ENCODE peak calls at places on chromosomes 13 and 19, in six cellular contexts. M is mesendoderm; C is CD8-positive, alpha-beta memory T cell; H is OCI-LY7; N is psoas muscle; E is uterus. V is an unnamed sample.

GRCh38 chr13:112781881-112782361 is 92.1 kb downstream of the ATP11A start:
- DNase-seq in E (peak), M (no peak), H (no peak), N (peak), C (no peak), V (no peak)

GRCh38 chr19:17405250-17406038 is at the start of gene BST2:
- DNase-seq in E (peak), C (peak), H (peak), M (peak), N (peak), V (peak)

GRCh38 chr19:14031719-14032480 is at the start of gene IL27RA:
- DNase-seq in H (peak), E (peak), N (peak), M (peak), C (peak), V (peak)

GRCh38 chr19:49116544-49116943 is 2.4 kb downstream of the LIN7B start:
- DNase-seq in M (no peak), H (no peak), C (no peak), E (no peak), N (no peak), V (no peak)

GRCh38 chr19:30344446-30345425 is 27.4 kb upstream of the ZNF536 start:
- DNase-seq in C (no peak), N (no peak), E (no peak), M (no peak), H (no peak), V (no peak)

GRCh38 chr19:48330012-48330681 is 4.8 kb downstream of the EMP3 start:
- DNase-seq in H (peak), M (peak), E (peak), C (peak), N (peak), V (peak)

GRCh38 chr13:27023385-27023784 is 148.2 kb downstream of the USP12 start:
- DNase-seq in E (no peak), H (peak), N (no peak), M (no peak), C (no peak), V (peak)

GRCh38 chr13:102978168-102978567 is 88.0 kb downstream of the SLC10A2 start:
- DNase-seq in H (no peak), M (no peak), E (no peak), C (no peak), N (no peak), V (no peak)

GRCh38 chr19:50358483-50359431 is 6.7 kb downstream of the NAPSA start:
- DNase-seq in H (no peak), M (no peak), C (peak), N (peak), E (peak), V (no peak)

GRCh38 chr13:103403814-103404213 is 337.6 kb upstream of the SLC10A2 start:
- DNase-seq in M (no peak), E (no peak), H (no peak), N (no peak), C (no peak), V (no peak)

GRCh38 chr13:24741016-24741662 is 22.8 kb upstream of the RNF17 start:
- DNase-seq in N (no peak), C (no peak), H (peak), E (no peak), M (peak), V (peak)

GRCh38 chr19:18945297-18945696 is 4.3 kb upstream of the HOMER3 start:
- DNase-seq in E (no peak), H (no peak), N (no peak), C (no peak), M (no peak), V (no peak)

GRCh38 chr19:39544201-39544903 is 4.4 kb upstream of the EID2 start:
- DNase-seq in E (no peak), M (no peak), N (no peak), C (no peak), H (no peak), V (no peak)

GRCh38 chr13:35851238-35851814 is 279.9 kb downstream of the DCLK1 start:
- DNase-seq in N (no peak), M (no peak), H (no peak), E (no peak), C (no peak), V (no peak)

GRCh38 chr19:42032428-42032827 is 37.6 kb downstream of the GRIK5 start:
- DNase-seq in H (no peak), N (no peak), M (peak), C (no peak), E (no peak), V (peak)

GRCh38 chr19:15354557-15355296 is 22.4 kb upstream of the BRD4 start:
- DNase-seq in C (no peak), H (no peak), N (no peak), E (no peak), M (no peak), V (no peak)

GRCh38 chr19:42487025-42487797 is 41.1 kb downstream of the CEACAM1 start:
- DNase-seq in M (peak), H (no peak), N (no peak), E (no peak), C (no peak), V (peak)

GRCh38 chr19:38201731-38202130 is 22.3 kb downstream of the DPF1 start:
- DNase-seq in H (no peak), M (no peak), C (no peak), E (no peak), N (no peak), V (no peak)

GRCh38 chr13:33493672-33494365 is 208.3 kb upstream of the STARD13 start:
- DNase-seq in M (no peak), C (no peak), E (no peak), H (no peak), N (no peak), V (no peak)

GRCh38 chr13:44756411-44756810 is 180.3 kb upstream of the TSC22D1 start:
- DNase-seq in E (no peak), N (no peak), M (no peak), C (no peak), H (no peak), V (no peak)

GRCh38 chr19:46599716-46600392 is 1.3 kb upstream of the CALM3 start:
- DNase-seq in N (no peak), C (no peak), E (no peak), M (peak), H (no peak), V (peak)

DNA sequence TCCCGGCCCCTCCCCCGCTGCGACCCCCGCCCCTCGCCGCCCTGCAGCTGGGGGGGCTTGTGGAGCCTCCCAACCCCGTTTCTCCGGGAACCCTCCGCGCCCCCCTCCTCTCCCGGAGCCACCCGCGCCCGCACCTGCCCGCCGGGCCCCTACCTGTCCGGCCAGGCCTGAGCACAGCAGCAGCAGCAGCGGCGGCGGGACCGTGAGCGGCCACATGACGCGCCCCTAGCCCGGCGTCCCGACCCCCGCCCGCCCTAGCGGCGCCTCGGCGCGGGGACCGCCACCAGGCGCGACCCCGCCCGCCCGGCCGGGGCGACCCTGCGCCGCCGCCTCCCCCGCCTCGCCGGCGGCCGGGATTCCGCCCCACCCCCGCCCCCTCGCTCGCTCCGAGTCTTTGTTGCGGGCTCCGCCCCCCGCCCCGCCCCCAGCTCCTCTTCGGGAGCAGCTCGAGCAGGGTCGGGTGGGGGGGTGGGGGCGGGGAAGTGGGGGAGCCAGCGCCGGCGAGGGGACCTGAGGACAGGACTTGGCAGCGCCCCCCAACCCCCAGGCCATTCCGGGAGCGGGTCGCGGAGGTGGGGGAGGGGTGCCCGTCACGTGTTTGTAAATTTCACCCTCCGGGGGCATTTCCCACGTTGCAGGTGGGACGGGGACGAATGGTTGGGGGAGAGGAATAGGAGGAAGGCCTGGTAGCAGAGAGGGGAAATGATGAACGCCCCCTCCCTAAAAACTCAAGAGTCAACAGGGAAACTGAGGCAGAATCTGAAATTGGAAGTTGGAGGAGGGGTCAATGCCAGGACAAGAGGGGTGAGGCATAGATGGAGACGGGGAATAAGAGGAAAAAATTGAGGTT is at the start of gene OLFM2:
- DNase-seq in H (no peak), N (peak), E (peak), C (no peak), M (peak), V (peak)
- H3K4me3 ChIP-seq in H (no peak), N (peak), E (peak), C (no peak), M (peak), V (peak)

DNA sequence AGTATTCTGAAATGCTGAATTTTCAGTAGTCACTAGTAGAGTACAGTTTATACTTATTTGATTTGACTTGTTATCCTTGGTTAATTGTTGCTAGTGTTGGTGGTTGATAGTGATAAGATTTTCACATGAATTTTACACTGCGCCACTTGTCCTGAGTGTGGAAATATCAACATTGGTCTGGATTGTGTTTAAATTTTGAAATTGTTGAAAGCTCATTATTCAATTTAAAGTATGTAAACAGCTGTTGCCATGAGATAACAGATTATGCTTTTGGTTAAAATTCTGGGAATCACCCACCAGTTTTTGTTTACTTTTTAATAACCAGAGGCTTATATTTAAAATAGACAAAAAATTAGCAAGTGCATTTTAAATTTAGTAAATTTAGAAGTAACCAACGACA is 12.3 kb upstream of the TNFSF13B start:
- DNase-seq in E (no peak), M (no peak), C (no peak), H (no peak), N (no peak), V (no peak)
- H3K4me3 ChIP-seq in E (no peak), M (no peak), C (no peak), H (no peak), N (no peak), V (no peak)

GRCh38 chr13:40681341-40682051 is 15.1 kb upstream of the FOXO1 start:
- DNase-seq in N (no peak), M (no peak), C (no peak), E (peak), H (no peak), V (peak)
- H3K4me3 ChIP-seq in N (no peak), M (no peak), C (no peak), E (no peak), H (peak), V (no peak)

GRCh38 chr13:73765651-73766384 is 368.4 kb downstream of the KLF12 start:
- DNase-seq in N (peak), C (peak), M (peak), H (peak), E (peak), V (peak)
- H3K4me3 ChIP-seq in N (peak), C (peak), M (no peak), H (peak), E (no peak), V (peak)

GRCh38 chr13:113864303-113864890 is 521 bp upstream of the GAS6 start:
- DNase-seq in M (no peak), N (no peak), H (no peak), E (no peak), C (no peak), V (peak)
- H3K4me3 ChIP-seq in M (peak), N (peak), H (no peak), E (peak), C (no peak), V (peak)

GRCh38 chr13:98975822-98976261 is 2.0 kb downstream of the DOCK9 start:
- DNase-seq in C (no peak), M (peak), H (peak), N (no peak), E (no peak), V (peak)

GRCh38 chr13:98977568-98978270 is at the start of gene DOCK9:
- DNase-seq in N (peak), E (peak), M (peak), C (no peak), H (no peak), V (peak)

GRCh38 chr13:98976338-98976737 is 1.5 kb downstream of the DOCK9 start:
- DNase-seq in E (no peak), N (no peak), C (no peak), H (no peak), M (no peak), V (no peak)

GRCh38 chr13:98978280-98978679 is 416 bp upstream of the DOCK9 start:
- DNase-seq in M (no peak), E (no peak), C (no peak), N (no peak), H (no peak), V (no peak)

DNA sequence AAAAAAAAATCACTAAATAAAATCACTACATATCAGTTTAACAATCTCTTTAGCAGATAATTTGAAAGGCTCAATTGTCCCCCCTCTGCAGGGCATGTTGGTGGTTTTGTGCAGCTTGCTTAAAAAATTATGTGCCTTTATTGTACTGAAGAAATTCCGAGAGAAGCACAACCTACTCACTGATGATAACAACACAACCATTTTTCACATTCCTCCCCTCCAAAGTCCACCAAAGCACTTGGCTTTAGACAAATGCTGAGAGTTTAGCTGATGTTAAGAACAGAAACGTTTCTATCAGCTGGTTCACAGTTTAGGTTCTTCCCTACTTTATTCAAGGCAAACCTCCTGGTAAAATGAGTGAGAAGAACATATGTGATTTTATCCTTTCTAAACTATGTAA is 923 bp downstream of the DOCK9 start:
- DNase-seq in C (no peak), H (no peak), N (no peak), E (no peak), M (no peak), V (no peak)
- H3K4me3 ChIP-seq in C (no peak), H (no peak), N (peak), E (peak), M (no peak), V (peak)

DNA sequence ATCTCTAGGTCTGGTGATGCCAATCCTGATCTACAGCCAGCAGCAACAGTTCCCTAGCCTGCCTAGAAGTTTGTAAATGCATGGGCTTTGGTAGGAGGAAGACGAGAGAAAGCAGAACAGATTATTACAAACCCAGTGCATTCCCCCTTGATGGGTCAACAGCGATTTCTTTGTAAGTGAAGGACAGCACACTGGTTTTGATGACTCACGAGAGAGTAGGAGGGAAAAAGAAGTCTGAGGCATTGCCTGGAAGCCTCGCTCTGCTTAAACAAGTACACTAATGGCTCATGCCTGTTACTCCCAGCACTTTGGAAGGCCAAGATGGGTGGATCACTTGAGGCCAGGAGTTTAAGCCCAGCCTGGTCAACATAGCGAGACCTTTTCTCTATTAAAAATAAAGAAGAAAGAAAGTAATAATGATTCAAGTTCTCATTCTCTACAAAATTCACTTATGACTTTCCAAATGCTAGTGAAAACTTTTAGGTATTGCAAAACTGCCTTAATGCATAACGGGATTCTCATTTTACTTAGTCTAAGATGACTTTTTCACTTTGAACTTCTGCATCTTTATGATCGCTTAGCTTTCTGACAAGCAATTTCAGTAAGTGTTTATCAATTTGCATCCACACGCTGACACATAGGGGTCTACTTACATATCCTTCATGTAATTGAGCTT is 47.7 kb upstream of the USPL1 start:
- DNase-seq in H (no peak), M (peak), C (no peak), E (peak), N (peak), V (peak)
- H3K4me3 ChIP-seq in H (no peak), M (no peak), C (no peak), E (no peak), N (no peak), V (no peak)

GRCh38 chr19:12983091-12983490 is 12.2 kb upstream of the NFIX start:
- DNase-seq in H (no peak), C (no peak), E (no peak), N (no peak), M (no peak), V (no peak)
- H3K4me3 ChIP-seq in H (peak), C (peak), E (no peak), N (peak), M (no peak), V (peak)

DNA sequence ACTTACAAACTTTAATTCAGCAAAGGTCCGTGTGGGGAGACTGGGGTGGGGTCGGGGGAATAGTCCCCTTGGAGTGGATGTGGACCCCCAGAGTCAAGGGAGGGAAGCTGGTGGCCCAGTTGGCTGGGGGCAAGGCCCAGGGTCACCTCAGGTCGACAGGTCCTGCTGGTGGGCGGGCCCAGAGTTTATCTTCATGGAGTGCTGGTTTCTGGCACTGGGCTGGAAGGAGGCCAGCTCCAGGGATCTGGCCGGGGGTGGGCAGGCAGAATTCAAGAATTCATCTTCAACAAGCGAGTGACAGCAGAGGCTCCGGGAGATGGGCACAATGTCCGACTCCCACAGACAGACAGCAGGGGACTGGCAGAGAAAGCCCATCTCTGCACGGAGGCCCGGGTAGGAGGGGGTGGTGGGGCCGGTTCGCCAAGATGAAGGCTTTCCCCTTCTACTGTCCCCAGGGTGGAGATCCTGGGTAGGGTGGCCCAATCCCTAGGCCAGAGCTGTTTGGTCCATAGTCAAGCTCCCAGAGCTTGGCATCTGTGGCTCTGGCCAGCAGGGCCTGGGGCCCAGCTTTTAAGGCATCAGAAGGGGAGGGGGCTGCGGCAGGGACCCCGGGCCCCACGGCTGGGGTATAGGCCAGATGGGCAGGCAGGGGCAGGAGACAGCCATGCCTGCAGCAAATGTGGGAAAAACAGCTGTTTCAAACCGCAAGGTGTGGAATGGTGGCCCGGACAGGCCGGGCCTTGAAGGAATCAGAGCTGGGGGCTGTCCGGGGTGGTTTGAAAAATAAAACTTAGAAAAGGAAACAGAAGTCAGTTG is 622 bp upstream of the FDX2 start:
- DNase-seq in E (no peak), C (no peak), M (no peak), H (no peak), N (no peak), V (no peak)
- H3K4me3 ChIP-seq in E (no peak), C (peak), M (no peak), H (peak), N (peak), V (peak)

V was measured in endodermal cell.